ENCODE peak calls at places on chromosomes 5 and 9, in nine cellular contexts. A is T47D, C is tibial artery, S is fibroblast of mammary gland, K is GM23248, E is AML-193, H is omental fat pad, L is posterior cingulate gyrus, F is cerebellar cortex. X is an unnamed sample.
A peak's percentile ranks its signal among the peaks of the same experiment; 100 is the strongest.

GRCh38 chr9:101119206-101119819 is 90.8 kb downstream of the PLPPR1 start:
- DNase-seq in C (no peak), S (peak; percentile 15), H (no peak), A (peak; percentile 5), E (peak; percentile 23), L (peak; percentile 85), F (peak; percentile 65), K (peak; percentile 62), X (peak; percentile 43)

GRCh38 chr5:177189416-177189815 is 55.8 kb downstream of the NSD1 start:
- DNase-seq in K (peak; percentile 46), E (no peak), A (no peak), H (no peak), L (no peak), C (no peak), F (no peak), S (no peak), X (no peak)

GRCh38 chr9:93698140-93698908 is 121.9 kb downstream of the PHF2 start:
- DNase-seq in K (no peak), F (no peak), C (no peak), S (no peak), E (no peak), A (no peak), L (no peak), H (no peak), X (no peak)

GRCh38 chr9:77598510-77598909 is 49.6 kb downstream of the GNA14 start:
- DNase-seq in L (no peak), E (no peak), C (no peak), A (no peak), S (peak; percentile 73), F (no peak), H (no peak), K (peak; percentile 33), X (no peak)

GRCh38 chr5:139204196-139204595 is 6.0 kb upstream of the SIL1 start:
- DNase-seq in C (no peak), K (no peak), F (peak; percentile 32), E (no peak), S (no peak), A (no peak), H (no peak), L (no peak), X (no peak)

GRCh38 chr5:104266161-104266560 is 703.6 kb upstream of the NUDT12 start:
- DNase-seq in A (no peak), E (no peak), L (no peak), C (no peak), S (no peak), H (no peak), F (no peak), K (no peak), X (no peak)

GRCh38 chr9:121281614-121282291 is 13.8 kb downstream of the GSN start:
- DNase-seq in H (peak; percentile 56), E (no peak), F (no peak), C (peak; percentile 95), K (peak; percentile 68), A (no peak), S (peak; percentile 82), L (no peak), X (peak; percentile 92)

GRCh38 chr9:114238919-114239879 is 83.7 kb upstream of the ORM1 start:
- DNase-seq in C (no peak), A (no peak), S (peak; percentile 79), K (peak; percentile 20), L (no peak), E (no peak), H (no peak), F (peak; percentile 59), X (no peak)

GRCh38 chr5:73617510-73618279 is 8.3 kb upstream of the ARHGEF28 start:
- DNase-seq in K (peak; percentile 52), S (peak; percentile 8), L (no peak), A (no peak), F (no peak), H (no peak), E (no peak), C (no peak), X (no peak)

GRCh38 chr9:133762488-133763271 is 24.5 kb upstream of the SARDH start:
- DNase-seq in H (no peak), F (no peak), L (peak; percentile 50), E (no peak), C (peak; percentile 48), K (no peak), A (no peak), S (no peak), X (peak; percentile 41)

GRCh38 chr5:176532795-176533194 is 4.4 kb downstream of the RNF44 start:
- DNase-seq in C (no peak), E (no peak), H (no peak), A (no peak), S (no peak), F (no peak), L (no peak), K (no peak), X (no peak)

GRCh38 chr9:76394896-76395244 is 644 bp upstream of the RFK start:
- DNase-seq in H (no peak), L (peak; percentile 77), S (peak; percentile 44), K (no peak), A (peak; percentile 11), E (peak; percentile 87), C (no peak), F (peak; percentile 74), X (no peak)

GRCh38 chr5:76845890-76846289 is 3.9 kb upstream of the S100Z start:
- DNase-seq in K (no peak), S (no peak), H (no peak), C (no peak), E (no peak), F (no peak), L (no peak), A (no peak), X (no peak)

GRCh38 chr9:133125706-133126696 is 5.0 kb upstream of the RALGDS start:
- DNase-seq in F (no peak), C (no peak), K (peak; percentile 75), S (peak; percentile 74), A (no peak), E (no peak), H (no peak), L (no peak), X (no peak)